ENCODE peak calls at places on chromosomes 12 and 14, in eight cellular contexts. T is aorta, N is Panc1, K is left lobe of liver, X is IMR-90, W is AG09319, L is dorsolateral prefrontal cortex, F is mesothelial cell of epicardium. B is an unnamed sample.

GRCh38 chr14:63178912-63179311 is 25.3 kb upstream of the RHOJ start:
- DNase-seq in T (no peak), N (no peak), K (no peak), X (peak), W (no peak), L (no peak), F (no peak), B (no peak)

GRCh38 chr14:89625988-89626806 is 209.2 kb upstream of the FOXN3 start:
- DNase-seq in T (no peak), N (no peak), K (no peak), X (no peak), W (no peak), L (no peak), F (no peak), B (no peak)

GRCh38 chr12:110765144-110765543 is 22.5 kb upstream of the PPP1CC start:
- DNase-seq in T (no peak), N (no peak), K (no peak), X (no peak), W (no peak), L (no peak), F (no peak), B (no peak)

GRCh38 chr12:113863455-113863845 is 102.7 kb downstream of the RBM19 start:
- DNase-seq in T (no peak), N (no peak), K (no peak), X (peak), W (no peak), L (no peak), F (no peak), B (no peak)

GRCh38 chr14:24542346-24542936 is 33.6 kb downstream of the CTSG start:
- DNase-seq in T (no peak), N (no peak), K (no peak), X (peak), W (no peak), L (no peak), F (no peak), B (no peak)

GRCh38 chr14:101019974-101020710 is 116.6 kb upstream of the RTL1 start:
- DNase-seq in T (peak), N (no peak), K (peak), X (no peak), W (no peak), L (no peak), F (peak), B (no peak)

GRCh38 chr12:29572938-29573337 is 75.5 kb upstream of the OVCH1 start:
- DNase-seq in T (no peak), N (no peak), K (no peak), X (no peak), W (no peak), L (no peak), F (no peak), B (no peak)

GRCh38 chr14:101797785-101798342 is 36.4 kb downstream of the PPP2R5C start:
- DNase-seq in T (no peak), N (no peak), K (no peak), X (no peak), W (no peak), L (no peak), F (no peak), B (no peak)

GRCh38 chr12:2751686-2752085 is 43.1 kb upstream of the FKBP4 start:
- DNase-seq in T (no peak), N (no peak), K (no peak), X (no peak), W (no peak), L (no peak), F (no peak), B (no peak)

GRCh38 chr14:75628816-75629215 is 31.9 kb downstream of the ERG28 start:
- DNase-seq in T (no peak), N (no peak), K (no peak), X (no peak), W (no peak), L (no peak), F (no peak), B (no peak)

GRCh38 chr12:52645120-52645761 is 6.8 kb downstream of the KRT2 start:
- DNase-seq in T (no peak), N (no peak), K (peak), X (no peak), W (no peak), L (no peak), F (no peak), B (no peak)

GRCh38 chr12:23350808-23351207 is 598.7 kb downstream of the SOX5 start:
- DNase-seq in T (no peak), N (no peak), K (no peak), X (no peak), W (no peak), L (no peak), F (no peak), B (no peak)

GRCh38 chr14:50122291-50122690 is 5.9 kb upstream of the VCPKMT start:
- DNase-seq in T (no peak), N (no peak), K (no peak), X (no peak), W (no peak), L (no peak), F (no peak), B (no peak)

GRCh38 chr12:122730215-122731014 is at the start of gene HCAR1:
- DNase-seq in T (no peak), N (no peak), K (no peak), X (no peak), W (no peak), L (no peak), F (no peak), B (no peak)

GRCh38 chr14:43359317-43359716 is 1147.8 kb downstream of the FSCB start:
- DNase-seq in T (peak), N (no peak), K (no peak), X (no peak), W (no peak), L (no peak), F (no peak), B (no peak)

GRCh38 chr12:2283910-2284309 is 231.1 kb downstream of the CACNA1C start:
- DNase-seq in T (no peak), N (no peak), K (peak), X (peak), W (no peak), L (no peak), F (no peak), B (no peak)

GRCh38 chr14:59511916-59512530 is 27.7 kb downstream of the JKAMP start:
- DNase-seq in T (no peak), N (no peak), K (no peak), X (no peak), W (no peak), L (no peak), F (no peak), B (no peak)

GRCh38 chr14:61326847-61327246 is 5.5 kb downstream of the PRKCH start:
- DNase-seq in T (peak), N (no peak), K (peak), X (no peak), W (no peak), L (no peak), F (no peak), B (no peak)

GRCh38 chr14:101183376-101184103 is 280.0 kb upstream of the RTL1 start:
- DNase-seq in T (no peak), N (no peak), K (peak), X (no peak), W (no peak), L (no peak), F (peak), B (no peak)